ENCODE peak calls at places on chromosomes 13 and 19, in five cellular contexts. L is PC-3, M is IMR-90, H is neural progenitor cell, T is BE2C. E is an unnamed sample.
A peak's percentile ranks its signal among the peaks of the same experiment; 100 is the strongest.

GRCh38 chr13:50081106-50081898 is 66.1 kb downstream of the KCNRG start:
- DNase-seq in L (no peak), M (no peak), H (peak; percentile 85), T (peak; percentile 71), E (no peak)

GRCh38 chr13:28044608-28045007 is 55.8 kb downstream of the FLT3 start:
- DNase-seq in L (no peak), M (peak; percentile 83), H (no peak), T (no peak), E (no peak)

GRCh38 chr19:16872728-16873127 is 16.1 kb upstream of the F2RL3 start:
- DNase-seq in L (no peak), M (no peak), H (no peak), T (no peak), E (no peak)

GRCh38 chr13:112467236-112467635 is 91.1 kb downstream of the SPACA7 start:
- DNase-seq in L (no peak), M (no peak), H (no peak), T (no peak), E (no peak)

GRCh38 chr13:24167666-24168391 is 7.3 kb downstream of the SPATA13 start:
- DNase-seq in L (no peak), M (no peak), H (no peak), T (no peak), E (no peak)

GRCh38 chr19:33391631-33392249 is 18.2 kb downstream of the CEBPG start:
- DNase-seq in L (no peak), M (no peak), H (no peak), T (peak; percentile 7), E (no peak)

GRCh38 chr13:34340534-34340933 is 522.6 kb downstream of the RFC3 start:
- DNase-seq in L (peak; percentile 85), M (no peak), H (no peak), T (no peak), E (peak; percentile 78)

GRCh38 chr13:46607768-46608553 is 55.0 kb downstream of the LRCH1 start:
- DNase-seq in L (peak; percentile 28), M (no peak), H (no peak), T (no peak), E (peak; percentile 74)

GRCh38 chr13:73248711-73249580 is 190.1 kb downstream of the KLF5 start:
- DNase-seq in L (peak; percentile 92), M (peak; percentile 63), H (no peak), T (no peak), E (no peak)

GRCh38 chr19:31140717-31141116 is 208.5 kb downstream of the TSHZ3 start:
- DNase-seq in L (peak; percentile 11), M (peak; percentile 55), H (no peak), T (no peak), E (no peak)

GRCh38 chr19:33444238-33444992 is 70.9 kb downstream of the CEBPG start:
- DNase-seq in L (no peak), M (no peak), H (no peak), T (no peak), E (no peak)

GRCh38 chr13:84844473-84844872 is 954.7 kb downstream of the SLITRK6 start:
- DNase-seq in L (peak; percentile 48), M (no peak), H (peak; percentile 27), T (no peak), E (no peak)

GRCh38 chr19:42284641-42285341 is 15.7 kb downstream of the CIC start:
- DNase-seq in L (no peak), M (no peak), H (peak; percentile 56), T (peak; percentile 17), E (no peak)

GRCh38 chr13:99984463-99985242 is 3.1 kb downstream of the ZIC2 start:
- DNase-seq in L (no peak), M (no peak), H (peak; percentile 65), T (no peak), E (no peak)

GRCh38 chr19:47848871-47849473 is 10.1 kb upstream of the TPRX2 start:
- DNase-seq in L (no peak), M (no peak), H (peak; percentile 96), T (no peak), E (no peak)

GRCh38 chr19:7104783-7105447 is 35.4 kb downstream of the ZNF557 start:
- DNase-seq in L (no peak), M (no peak), H (no peak), T (no peak), E (no peak)

GRCh38 chr19:383922-384800 is 24.8 kb downstream of the C2CD4C start:
- DNase-seq in L (no peak), M (no peak), H (peak; percentile 77), T (peak; percentile 69), E (no peak)

GRCh38 chr19:1251503-1252220 is 3.3 kb downstream of the MIDN start:
- DNase-seq in L (no peak), M (no peak), H (peak; percentile 38), T (peak; percentile 66), E (no peak)

GRCh38 chr19:28633223-28634030 is 579.5 kb downstream of the UQCRFS1 start:
- DNase-seq in L (peak; percentile 3), M (peak; percentile 1), H (peak; percentile 74), T (peak; percentile 21), E (no peak)

GRCh38 chr19:1236566-1236965 is 1.2 kb downstream of the CBARP start:
- DNase-seq in L (no peak), M (no peak), H (peak; percentile 68), T (no peak), E (no peak)

GRCh38 chr19:33062902-33063301 is 1.8 kb downstream of the RHPN2 start:
- DNase-seq in L (no peak), M (no peak), H (no peak), T (no peak), E (no peak)

GRCh38 chr13:36848228-36848982 is 29.4 kb downstream of the RFXAP start:
- DNase-seq in L (no peak), M (peak; percentile 19), H (peak; percentile 32), T (peak; percentile 37), E (no peak)

GRCh38 chr19:37855098-37855497 is 51.3 kb downstream of the WDR87 start:
- DNase-seq in L (no peak), M (peak; percentile 17), H (no peak), T (peak; percentile 76), E (no peak)

GRCh38 chr19:42311612-42312160 is 1.4 kb upstream of the TMEM145 start:
- DNase-seq in L (no peak), M (no peak), H (peak; percentile 45), T (no peak), E (no peak)

GRCh38 chr13:25117312-25117711 is 21.4 kb downstream of the PABPC3 start:
- DNase-seq in L (no peak), M (no peak), H (no peak), T (no peak), E (no peak)

GRCh38 chr13:36549771-36550170 is 117.5 kb downstream of the CCNA1 start:
- DNase-seq in L (no peak), M (no peak), H (peak; percentile 58), T (peak; percentile 38), E (no peak)

GRCh38 chr13:100495455-100495854 is 93.1 kb downstream of the GGACT start:
- DNase-seq in L (no peak), M (no peak), H (no peak), T (no peak), E (no peak)

GRCh38 chr19:9801976-9802375 is 16.9 kb downstream of the FBXL12 start:
- DNase-seq in L (no peak), M (no peak), H (no peak), T (no peak), E (no peak)

GRCh38 chr19:2503521-2504109 is 27.7 kb downstream of the GADD45B start:
- DNase-seq in L (peak; percentile 86), M (peak; percentile 78), H (no peak), T (no peak), E (no peak)

GRCh38 chr19:41887711-41888382 is 4.9 kb downstream of the ARHGEF1 start:
- DNase-seq in L (peak; percentile 95), M (peak; percentile 64), H (no peak), T (no peak), E (no peak)

GRCh38 chr13:44312898-44313551 is 60.6 kb upstream of the SERP2 start:
- DNase-seq in L (peak; percentile 91), M (peak; percentile 95), H (no peak), T (no peak), E (peak; percentile 88)

GRCh38 chr13:34467450-34468083 is 474.5 kb upstream of the NBEA start:
- DNase-seq in L (no peak), M (no peak), H (no peak), T (no peak), E (no peak)

GRCh38 chr19:51660975-51661600 is 14.5 kb upstream of the SIGLEC14 start:
- DNase-seq in L (peak; percentile 95), M (peak; percentile 72), H (peak; percentile 93), T (peak; percentile 87), E (peak; percentile 13)

DNA sequence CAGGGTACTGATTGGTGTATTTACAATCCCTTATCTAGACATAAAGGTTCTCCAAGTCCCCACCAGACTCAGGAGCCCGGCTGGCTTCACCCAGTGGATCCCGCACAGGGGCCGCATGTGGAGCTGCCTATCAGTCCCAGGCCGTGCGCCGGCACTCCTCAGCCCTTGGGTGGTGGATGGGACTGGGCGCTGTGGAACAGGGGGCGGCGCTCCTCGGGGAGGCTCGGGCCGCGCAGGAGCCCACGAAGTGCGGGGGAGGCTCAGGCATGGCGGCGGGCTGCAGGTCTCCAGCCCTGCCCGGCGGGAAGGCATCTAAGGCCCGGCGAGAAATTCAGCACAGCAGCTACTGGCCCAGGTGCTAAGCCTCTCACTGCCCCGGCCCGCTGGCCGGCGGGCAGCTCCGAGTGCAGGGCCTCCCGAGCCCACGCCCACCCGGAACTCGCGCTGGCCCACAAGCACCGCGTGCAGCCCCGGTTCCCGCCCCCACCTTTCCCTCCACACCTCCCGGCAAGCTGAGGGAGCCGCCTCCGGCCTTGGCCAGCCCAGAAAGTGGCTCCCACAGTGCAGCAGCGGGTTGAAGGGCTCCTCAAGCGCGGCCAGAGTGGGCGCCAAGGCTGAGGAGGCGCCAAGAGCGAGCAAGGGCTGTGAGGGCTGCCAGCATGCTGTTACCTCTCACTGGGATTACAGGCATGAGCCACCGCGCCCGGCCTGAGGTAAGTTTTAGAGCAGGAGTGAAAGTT is 60.0 kb upstream of the SCEL start:
- DNase-seq in L (no peak), M (no peak), H (no peak), T (no peak), E (no peak)
- H3K4me3 ChIP-seq in L (no peak overlapping the region), M (no peak overlapping the region), H (no peak overlapping the region), T (no peak overlapping the region), E (no peak overlapping the region)

GRCh38 chr19:3577741-3578344 is 5.1 kb downstream of the HMG20B start:
- DNase-seq in L (no peak), M (no peak), H (peak; percentile 35), T (no peak), E (no peak)
- H3K4me3 ChIP-seq in L (no peak overlapping the region), M (no peak overlapping the region), H (peak overlapping the region; percentile 50), T (no peak overlapping the region), E (no peak overlapping the region)

GRCh38 chr19:17873661-17874422 is 2.1 kb downstream of the SLC5A5 start:
- DNase-seq in L (peak; percentile 60), M (no peak), H (peak; percentile 94), T (peak; percentile 83), E (no peak)
- H3K4me3 ChIP-seq in L (peak overlapping the region; percentile 65), M (no peak overlapping the region), H (peak overlapping the region; percentile 60), T (peak overlapping the region; percentile 41), E (no peak overlapping the region)

GRCh38 chr19:4474504-4475136 is 2.5 kb downstream of the HDGFL2 start:
- DNase-seq in L (peak; percentile 12), M (peak; percentile 68), H (peak; percentile 93), T (peak; percentile 89), E (no peak)
- H3K4me3 ChIP-seq in L (no peak overlapping the region), M (peak overlapping the region; percentile 43), H (peak overlapping the region; percentile 100), T (peak overlapping the region; percentile 86), E (peak overlapping the region; percentile 81)

E was measured in epithelial cell of proximal tubule.